ENCODE peak calls at places on chromosomes 3 and 15, in ten cellular contexts. U, I, Q, Z, V, Y, C, J, E and D are unnamed samples.

GRCh38 chr15:93477188-93477587 is 388.2 kb upstream of the RGMA start:
- DNase-seq in C (no peak), V (no peak), Z (no peak), E (no peak), I (no peak), J (no peak), Q (no peak), U (no peak), Y (no peak), D (no peak)

GRCh38 chr3:184110316-184110725 is 13.5 kb downstream of the HTR3E start:
- DNase-seq in Q (no peak), Y (no peak), C (no peak), I (peak; percentile 49), V (no peak), E (no peak), U (no peak), J (no peak), Z (no peak), D (no peak)

GRCh38 chr3:184563941-184564684 is 2.5 kb downstream of the EPHB3 start:
- DNase-seq in E (no peak), Y (no peak), V (no peak), I (no peak), Q (no peak), Z (no peak), J (no peak), U (no peak), C (no peak), D (no peak)

GRCh38 chr3:116524455-116524854 is 79.2 kb upstream of the LSAMP start:
- DNase-seq in C (no peak), I (no peak), Q (no peak), Y (no peak), J (no peak), Z (no peak), U (no peak), E (no peak), V (no peak), D (no peak)

GRCh38 chr15:71114887-71115566 is at the start of gene THSD4:
- DNase-seq in E (peak; percentile 67), C (peak; percentile 99), U (peak; percentile 88), I (peak; percentile 61), Q (peak; percentile 21), Y (peak; percentile 8), Z (peak; percentile 90), V (peak; percentile 79), J (no peak), D (no peak)

GRCh38 chr15:67882487-67883227 is 42.8 kb upstream of the RNU6-1 start:
- DNase-seq in U (no peak), E (no peak), Z (no peak), Y (peak; percentile 67), C (no peak), J (no peak), V (no peak), I (no peak), Q (no peak), D (peak; percentile 66)

GRCh38 chr15:81948751-81949150 is 97.1 kb downstream of the MEX3B start:
- DNase-seq in J (no peak), I (no peak), U (no peak), E (no peak), Z (no peak), C (no peak), Y (peak; percentile 29), V (no peak), Q (no peak), D (no peak)

GRCh38 chr3:31732548-31732947 is 199.8 kb downstream of the STT3B start:
- DNase-seq in I (no peak), E (no peak), J (no peak), U (no peak), Y (no peak), V (no peak), C (no peak), Q (no peak), Z (no peak), D (no peak)

GRCh38 chr3:142981901-142982773 is 18.7 kb upstream of the PAQR9 start:
- DNase-seq in V (no peak), C (no peak), U (no peak), J (no peak), E (no peak), Q (no peak), Y (no peak), Z (no peak), I (no peak), D (no peak)

GRCh38 chr3:142984255-142984654 is 17.1 kb upstream of the U2SURP start:
- DNase-seq in C (no peak), U (no peak), E (no peak), Q (no peak), I (no peak), V (no peak), J (no peak), Y (no peak), Z (no peak), D (no peak)

GRCh38 chr3:142977399-142977728 is 13.9 kb upstream of the PAQR9 start:
- DNase-seq in V (no peak), C (peak; percentile 77), J (no peak), E (no peak), Y (no peak), U (no peak), I (peak; percentile 39), Z (no peak), Q (no peak), D (no peak)

GRCh38 chr3:142983318-142983717 is 18.1 kb upstream of the U2SURP start:
- DNase-seq in Y (no peak), V (no peak), U (no peak), J (no peak), Z (no peak), Q (no peak), E (no peak), I (no peak), C (no peak), D (no peak)

GRCh38 chr3:142981108-142981507 is 17.6 kb upstream of the PAQR9 start:
- DNase-seq in Y (no peak), I (no peak), Z (no peak), U (no peak), V (no peak), J (no peak), E (no peak), C (no peak), Q (no peak), D (no peak)
- TF ChIP-seq CTCF in Y (no peak), I (no peak), Z (no peak), U (no peak), V (no peak), J (peak; percentile 5), E (no peak), C (no peak), Q (no peak), D (no peak)

DNA sequence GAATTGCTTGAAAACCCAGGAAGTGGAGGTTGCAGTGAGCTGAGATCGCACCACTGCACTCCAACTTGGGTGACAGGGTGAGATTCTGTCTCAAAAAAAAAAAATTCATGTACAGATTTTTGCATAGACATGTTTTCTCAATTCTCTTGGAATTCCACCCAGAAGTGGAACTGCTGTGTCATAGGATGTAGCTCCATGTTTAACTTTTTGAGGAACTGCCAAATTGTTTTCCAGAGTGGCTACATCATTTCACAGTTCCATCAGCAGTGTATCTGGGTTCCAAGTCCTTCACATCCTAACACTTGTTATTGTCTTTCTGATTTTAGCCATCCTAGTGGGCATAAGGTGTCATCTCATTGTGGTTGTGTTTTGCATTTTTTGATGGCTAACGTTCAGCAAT is 9.9 kb downstream of the CAPN7 start:
- DNase-seq in C (no peak), E (no peak), V (no peak), J (no peak), U (no peak), Z (no peak), Y (peak; percentile 20), Q (no peak), I (no peak), D (no peak)
- TF ChIP-seq CTCF in C (no peak), E (no peak), V (no peak), J (no peak), U (no peak), Z (no peak), Y (no peak), Q (no peak), I (no peak), D (peak; percentile 22)

GRCh38 chr15:79050341-79050740 is 40.2 kb downstream of the RASGRF1 start:
- DNase-seq in Q (no peak), Y (no peak), V (no peak), J (no peak), E (no peak), I (no peak), Z (no peak), U (no peak), C (no peak), D (no peak)

GRCh38 chr15:79047676-79048439 is 42.7 kb downstream of the RASGRF1 start:
- DNase-seq in Y (no peak), I (no peak), Q (no peak), C (no peak), E (no peak), U (no peak), Z (no peak), J (no peak), V (no peak), D (no peak)

GRCh38 chr15:79046691-79047404 is 43.7 kb downstream of the RASGRF1 start:
- DNase-seq in V (no peak), I (no peak), E (no peak), C (no peak), Y (no peak), U (no peak), Z (no peak), Q (no peak), J (no peak), D (no peak)

GRCh38 chr15:79050977-79051376 is 39.6 kb downstream of the RASGRF1 start:
- DNase-seq in C (no peak), Y (no peak), Z (no peak), V (no peak), J (no peak), Q (no peak), I (no peak), E (no peak), U (no peak), D (no peak)

DNA sequence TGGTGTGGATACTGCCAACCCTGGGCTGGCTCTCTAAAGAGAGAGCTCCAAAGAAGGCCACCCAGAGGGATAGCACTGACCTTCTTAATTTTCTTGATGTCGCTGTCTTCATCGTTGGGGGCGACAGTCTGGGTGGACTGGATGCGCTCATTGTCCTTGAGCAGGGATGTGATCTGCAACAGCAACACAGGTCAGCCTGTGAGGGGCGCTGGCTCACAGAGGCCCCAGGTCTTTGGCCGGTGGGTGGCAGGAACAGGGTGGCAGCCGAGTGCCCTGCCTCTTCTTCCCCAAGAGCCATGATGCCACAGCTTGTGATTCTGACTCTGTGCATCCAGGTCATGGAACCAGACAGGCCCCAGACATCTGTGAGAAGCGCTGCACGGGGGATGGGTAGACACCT is 41.2 kb downstream of the RASGRF1 start:
- DNase-seq in I (no peak), U (no peak), J (no peak), C (no peak), Z (no peak), V (no peak), E (no peak), Q (no peak), Y (no peak), D (no peak)
- TF ChIP-seq CTCF in I (no peak), U (no peak), J (no peak), C (no peak), Z (no peak), V (no peak), E (no peak), Q (no peak), Y (no peak), D (no peak)

GRCh38 chr15:28097656-28098359 is 1.3 kb downstream of the OCA2 start:
- DNase-seq in U (no peak), Y (no peak), V (no peak), E (no peak), J (no peak), Q (no peak), Z (no peak), C (no peak), I (no peak), D (peak; percentile 23)

GRCh38 chr15:28100516-28101195 is 1.5 kb upstream of the OCA2 start:
- DNase-seq in Q (no peak), U (no peak), E (no peak), Y (no peak), C (no peak), Z (no peak), V (no peak), I (no peak), J (no peak), D (no peak)

GRCh38 chr15:28099555-28100140 is 533 bp upstream of the OCA2 start:
- DNase-seq in I (no peak), J (no peak), C (no peak), Z (no peak), U (no peak), Y (no peak), Q (no peak), E (no peak), V (no peak), D (no peak)

GRCh38 chr15:28098360-28098765 is 752 bp downstream of the OCA2 start:
- DNase-seq in Y (no peak), Q (no peak), I (no peak), J (no peak), C (no peak), V (no peak), Z (no peak), U (no peak), E (no peak), D (peak; percentile 30)

GRCh38 chr15:28098766-28099554 is at the start of gene OCA2:
- DNase-seq in U (peak; percentile 98), Y (no peak), J (peak; percentile 14), E (no peak), V (peak; percentile 59), C (peak; percentile 40), Q (peak; percentile 47), I (no peak), Z (peak; percentile 79), D (peak; percentile 48)
- TF ChIP-seq CTCF in U (peak; percentile 53), Y (peak; percentile 56), J (peak; percentile 40), E (no peak), V (peak; percentile 67), C (peak; percentile 38), Q (peak; percentile 38), I (peak; percentile 72), Z (peak; percentile 29), D (no peak)